ENCODE peak calls at places on chromosome 18, in eight cellular contexts. One of them, this sample, is unnamed.

GRCh38 chr18:79447703-79448367 is 52.1 kb downstream of the NFATC1 start:
- DNase-seq in tibial nerve: no peak
- DNase-seq in IMR-90: peak; percentile 85
- DNase-seq in epithelial cell of esophagus: no peak
- DNase-seq in PC-9: no peak
- DNase-seq in neural progenitor cell: no peak
- DNase-seq in pancreas: no peak
- DNase-seq in lower lobe of right lung: no peak
- DNase-seq in this sample: no peak

GRCh38 chr18:58891753-58892152 is 27.1 kb downstream of the ZNF532 start:
- DNase-seq in PC-9: no peak
- DNase-seq in tibial nerve: no peak
- DNase-seq in lower lobe of right lung: no peak
- DNase-seq in IMR-90: no peak
- DNase-seq in epithelial cell of esophagus: no peak
- DNase-seq in pancreas: no peak
- DNase-seq in neural progenitor cell: no peak
- DNase-seq in this sample: no peak

GRCh38 chr18:43563780-43564179 is 286.5 kb upstream of the SYT4 start:
- DNase-seq in lower lobe of right lung: no peak
- DNase-seq in epithelial cell of esophagus: peak; percentile 54
- DNase-seq in PC-9: peak; percentile 0
- DNase-seq in IMR-90: peak; percentile 6
- DNase-seq in pancreas: peak; percentile 38
- DNase-seq in tibial nerve: no peak
- DNase-seq in neural progenitor cell: peak; percentile 72
- DNase-seq in this sample: peak; percentile 18

GRCh38 chr18:75482880-75483279 is 55.4 kb upstream of the SMIM21 start:
- DNase-seq in pancreas: no peak
- DNase-seq in lower lobe of right lung: no peak
- DNase-seq in epithelial cell of esophagus: no peak
- DNase-seq in neural progenitor cell: no peak
- DNase-seq in tibial nerve: no peak
- DNase-seq in IMR-90: peak; percentile 81
- DNase-seq in PC-9: no peak
- DNase-seq in this sample: no peak

GRCh38 chr18:48889115-48889941 is 61.4 kb downstream of the SMAD7 start:
- DNase-seq in epithelial cell of esophagus: no peak
- DNase-seq in tibial nerve: no peak
- DNase-seq in lower lobe of right lung: no peak
- DNase-seq in IMR-90: no peak
- DNase-seq in neural progenitor cell: peak; percentile 75
- DNase-seq in pancreas: peak; percentile 37
- DNase-seq in PC-9: no peak
- DNase-seq in this sample: peak; percentile 48

GRCh38 chr18:21194871-21195771 is 46.9 kb upstream of the GREB1L start:
- DNase-seq in tibial nerve: no peak
- DNase-seq in epithelial cell of esophagus: peak; percentile 52
- DNase-seq in PC-9: no peak
- DNase-seq in pancreas: no peak
- DNase-seq in neural progenitor cell: peak; percentile 44
- DNase-seq in IMR-90: peak; percentile 58
- DNase-seq in lower lobe of right lung: no peak
- DNase-seq in this sample: no peak

GRCh38 chr18:43115076-43116035 is at the start of gene RIT2:
- DNase-seq in tibial nerve: no peak
- DNase-seq in PC-9: no peak
- DNase-seq in neural progenitor cell: no peak
- DNase-seq in pancreas: no peak
- DNase-seq in epithelial cell of esophagus: no peak
- DNase-seq in lower lobe of right lung: no peak
- DNase-seq in IMR-90: no peak
- DNase-seq in this sample: no peak

GRCh38 chr18:2878656-2879330 is 32.0 kb downstream of the EMILIN2 start:
- DNase-seq in PC-9: no peak
- DNase-seq in epithelial cell of esophagus: no peak
- DNase-seq in tibial nerve: no peak
- DNase-seq in neural progenitor cell: no peak
- DNase-seq in pancreas: no peak
- DNase-seq in lower lobe of right lung: no peak
- DNase-seq in IMR-90: no peak
- DNase-seq in this sample: peak; percentile 37

GRCh38 chr18:58536534-58537271 is 92.2 kb downstream of the ALPK2 start:
- DNase-seq in epithelial cell of esophagus: no peak
- DNase-seq in IMR-90: no peak
- DNase-seq in pancreas: no peak
- DNase-seq in neural progenitor cell: no peak
- DNase-seq in lower lobe of right lung: no peak
- DNase-seq in PC-9: no peak
- DNase-seq in tibial nerve: no peak
- DNase-seq in this sample: no peak

GRCh38 chr18:40935423-40935822 is 1019.6 kb upstream of the PIK3C3 start:
- DNase-seq in PC-9: no peak
- DNase-seq in neural progenitor cell: peak; percentile 57
- DNase-seq in lower lobe of right lung: no peak
- DNase-seq in epithelial cell of esophagus: peak; percentile 52
- DNase-seq in tibial nerve: no peak
- DNase-seq in pancreas: no peak
- DNase-seq in IMR-90: peak; percentile 15
- DNase-seq in this sample: no peak

GRCh38 chr18:58635891-58636290 is 7.0 kb upstream of the ALPK2 start:
- DNase-seq in lower lobe of right lung: no peak
- DNase-seq in epithelial cell of esophagus: peak; percentile 82
- DNase-seq in PC-9: no peak
- DNase-seq in pancreas: no peak
- DNase-seq in neural progenitor cell: no peak
- DNase-seq in IMR-90: peak; percentile 80
- DNase-seq in tibial nerve: no peak
- DNase-seq in this sample: no peak

GRCh38 chr18:48662021-48662661 is 123.3 kb downstream of the CTIF start:
- DNase-seq in lower lobe of right lung: no peak
- DNase-seq in neural progenitor cell: peak; percentile 29
- DNase-seq in PC-9: peak; percentile 54
- DNase-seq in tibial nerve: no peak
- DNase-seq in epithelial cell of esophagus: peak; percentile 77
- DNase-seq in pancreas: no peak
- DNase-seq in IMR-90: peak; percentile 78
- DNase-seq in this sample: no peak

GRCh38 chr18:43606800-43607199 is 329.5 kb upstream of the SYT4 start:
- DNase-seq in PC-9: no peak
- DNase-seq in lower lobe of right lung: no peak
- DNase-seq in pancreas: no peak
- DNase-seq in neural progenitor cell: no peak
- DNase-seq in tibial nerve: no peak
- DNase-seq in epithelial cell of esophagus: no peak
- DNase-seq in IMR-90: no peak
- DNase-seq in this sample: peak; percentile 49

GRCh38 chr18:12276736-12277554 is 22.8 kb downstream of the CIDEA start:
- DNase-seq in tibial nerve: no peak
- DNase-seq in PC-9: no peak
- DNase-seq in epithelial cell of esophagus: no peak
- DNase-seq in neural progenitor cell: no peak
- DNase-seq in lower lobe of right lung: no peak
- DNase-seq in pancreas: no peak
- DNase-seq in IMR-90: peak; percentile 18
- DNase-seq in this sample: no peak

GRCh38 chr18:76265375-76266225 is 229.4 kb downstream of the ZNF516 start:
- DNase-seq in neural progenitor cell: no peak
- DNase-seq in pancreas: no peak
- DNase-seq in PC-9: no peak
- DNase-seq in epithelial cell of esophagus: no peak
- DNase-seq in tibial nerve: peak; percentile 45
- DNase-seq in IMR-90: peak; percentile 38
- DNase-seq in lower lobe of right lung: peak; percentile 53
- DNase-seq in this sample: no peak

GRCh38 chr18:23053756-23054457 is 81.4 kb upstream of the CABLES1 start:
- DNase-seq in neural progenitor cell: peak; percentile 78
- DNase-seq in IMR-90: peak; percentile 72
- DNase-seq in epithelial cell of esophagus: peak; percentile 29
- DNase-seq in tibial nerve: no peak
- DNase-seq in PC-9: peak; percentile 56
- DNase-seq in lower lobe of right lung: no peak
- DNase-seq in pancreas: peak; percentile 16
- DNase-seq in this sample: peak; percentile 33
- TF ChIP-seq CTCF in neural progenitor cell: peak; percentile 56
- TF ChIP-seq CTCF in IMR-90: peak; percentile 42
- TF ChIP-seq CTCF in epithelial cell of esophagus: peak; percentile 16
- TF ChIP-seq CTCF in tibial nerve: no peak
- TF ChIP-seq CTCF in PC-9: peak; percentile 44
- TF ChIP-seq CTCF in lower lobe of right lung: no peak
- TF ChIP-seq CTCF in pancreas: no peak
- TF ChIP-seq CTCF in this sample: peak; percentile 50

GRCh38 chr18:13380671-13381070 is 162.1 kb downstream of the LDLRAD4 start:
- DNase-seq in epithelial cell of esophagus: no peak
- DNase-seq in PC-9: no peak
- DNase-seq in IMR-90: no peak
- DNase-seq in tibial nerve: no peak
- DNase-seq in pancreas: no peak
- DNase-seq in neural progenitor cell: no peak
- DNase-seq in lower lobe of right lung: no peak
- DNase-seq in this sample: no peak

GRCh38 chr18:13381331-13381730 is 162.8 kb downstream of the LDLRAD4 start:
- DNase-seq in IMR-90: no peak
- DNase-seq in neural progenitor cell: no peak
- DNase-seq in PC-9: no peak
- DNase-seq in epithelial cell of esophagus: no peak
- DNase-seq in pancreas: no peak
- DNase-seq in lower lobe of right lung: no peak
- DNase-seq in tibial nerve: no peak
- DNase-seq in this sample: no peak

GRCh38 chr18:13382683-13382989 is 164.1 kb downstream of the LDLRAD4 start:
- DNase-seq in neural progenitor cell: no peak
- DNase-seq in epithelial cell of esophagus: no peak
- DNase-seq in lower lobe of right lung: no peak
- DNase-seq in IMR-90: no peak
- DNase-seq in PC-9: peak; percentile 21
- DNase-seq in tibial nerve: no peak
- DNase-seq in pancreas: no peak
- DNase-seq in this sample: no peak

GRCh38 chr18:13381907-13382682 is 163.5 kb downstream of the LDLRAD4 start:
- DNase-seq in pancreas: peak; percentile 42
- DNase-seq in neural progenitor cell: no peak
- DNase-seq in PC-9: peak; percentile 74
- DNase-seq in tibial nerve: peak; percentile 55
- DNase-seq in lower lobe of right lung: peak; percentile 84
- DNase-seq in IMR-90: peak; percentile 21
- DNase-seq in epithelial cell of esophagus: no peak
- DNase-seq in this sample: no peak

DNA sequence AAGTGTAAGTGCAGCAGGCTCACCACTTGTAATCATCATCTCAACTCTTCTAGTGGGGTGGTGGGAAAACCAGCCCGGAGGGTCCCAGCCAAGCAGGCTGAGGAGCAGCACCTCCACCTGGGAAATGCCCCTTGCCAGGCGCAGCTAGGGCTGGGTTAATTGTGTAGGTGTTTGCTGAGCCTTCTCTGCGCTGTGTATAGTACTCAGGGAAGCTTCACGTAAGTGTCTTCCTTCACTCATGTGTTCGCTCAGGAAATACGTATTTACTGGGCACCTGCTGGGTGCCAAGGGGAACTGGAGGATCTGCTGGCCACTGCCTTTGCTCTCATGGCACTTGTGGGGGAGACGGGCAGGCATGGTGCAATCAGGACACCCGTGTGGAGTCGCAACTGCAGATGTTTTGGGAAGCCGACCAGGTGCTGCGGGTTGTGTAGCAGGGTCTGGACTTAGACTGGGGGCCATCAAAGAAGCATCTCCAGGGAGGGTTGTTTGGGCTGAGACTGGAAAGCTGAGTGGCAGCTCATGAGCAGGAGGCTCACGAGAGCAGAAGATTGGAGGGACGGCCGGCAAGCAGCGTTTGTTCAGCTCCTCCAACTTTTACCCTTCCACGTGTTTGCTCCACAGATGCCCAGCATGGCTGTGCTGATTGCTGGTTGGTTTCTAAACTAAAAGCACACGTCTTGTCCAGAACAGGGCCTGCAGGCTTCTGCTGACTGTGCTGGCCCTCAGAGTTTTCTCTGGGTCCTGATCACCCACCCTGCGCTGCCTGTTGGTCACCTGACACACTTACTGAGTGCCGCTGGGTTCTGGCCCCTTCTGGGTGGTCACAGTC is 164.6 kb downstream of the LDLRAD4 start:
- DNase-seq in lower lobe of right lung: no peak
- DNase-seq in PC-9: no peak
- DNase-seq in neural progenitor cell: no peak
- DNase-seq in epithelial cell of esophagus: no peak
- DNase-seq in IMR-90: no peak
- DNase-seq in tibial nerve: no peak
- DNase-seq in pancreas: no peak
- DNase-seq in this sample: no peak
- H3K4me3 ChIP-seq in lower lobe of right lung: peak overlapping the region; percentile 37
- H3K4me3 ChIP-seq in PC-9: no peak overlapping the region
- H3K4me3 ChIP-seq in neural progenitor cell: no peak overlapping the region
- H3K4me3 ChIP-seq in epithelial cell of esophagus: no peak overlapping the region
- H3K4me3 ChIP-seq in IMR-90: no peak overlapping the region
- H3K4me3 ChIP-seq in tibial nerve: no peak overlapping the region
- H3K4me3 ChIP-seq in pancreas: no peak overlapping the region
- H3K4me3 ChIP-seq in this sample: no peak overlapping the region

GRCh38 chr18:33205777-33206176 is 234.7 kb downstream of the CCDC178 start:
- DNase-seq in neural progenitor cell: no peak
- DNase-seq in epithelial cell of esophagus: no peak
- DNase-seq in lower lobe of right lung: no peak
- DNase-seq in IMR-90: no peak
- DNase-seq in tibial nerve: no peak
- DNase-seq in PC-9: no peak
- DNase-seq in pancreas: no peak
- DNase-seq in this sample: no peak

GRCh38 chr18:33195795-33196194 is 244.7 kb downstream of the CCDC178 start:
- DNase-seq in epithelial cell of esophagus: no peak
- DNase-seq in IMR-90: no peak
- DNase-seq in neural progenitor cell: peak; percentile 3
- DNase-seq in tibial nerve: no peak
- DNase-seq in pancreas: no peak
- DNase-seq in PC-9: no peak
- DNase-seq in lower lobe of right lung: no peak
- DNase-seq in this sample: no peak

GRCh38 chr18:33201509-33201926 is 239.0 kb downstream of the CCDC178 start:
- DNase-seq in tibial nerve: peak; percentile 13
- DNase-seq in PC-9: no peak
- DNase-seq in pancreas: peak; percentile 23
- DNase-seq in IMR-90: no peak
- DNase-seq in epithelial cell of esophagus: peak; percentile 20
- DNase-seq in lower lobe of right lung: no peak
- DNase-seq in neural progenitor cell: peak; percentile 72
- DNase-seq in this sample: no peak
- TF ChIP-seq CTCF in tibial nerve: peak; percentile 32
- TF ChIP-seq CTCF in PC-9: no peak
- TF ChIP-seq CTCF in pancreas: peak; percentile 40
- TF ChIP-seq CTCF in IMR-90: peak; percentile 34
- TF ChIP-seq CTCF in epithelial cell of esophagus: peak; percentile 58
- TF ChIP-seq CTCF in lower lobe of right lung: peak; percentile 48
- TF ChIP-seq CTCF in neural progenitor cell: peak; percentile 83
- TF ChIP-seq CTCF in this sample: peak; percentile 51

DNA sequence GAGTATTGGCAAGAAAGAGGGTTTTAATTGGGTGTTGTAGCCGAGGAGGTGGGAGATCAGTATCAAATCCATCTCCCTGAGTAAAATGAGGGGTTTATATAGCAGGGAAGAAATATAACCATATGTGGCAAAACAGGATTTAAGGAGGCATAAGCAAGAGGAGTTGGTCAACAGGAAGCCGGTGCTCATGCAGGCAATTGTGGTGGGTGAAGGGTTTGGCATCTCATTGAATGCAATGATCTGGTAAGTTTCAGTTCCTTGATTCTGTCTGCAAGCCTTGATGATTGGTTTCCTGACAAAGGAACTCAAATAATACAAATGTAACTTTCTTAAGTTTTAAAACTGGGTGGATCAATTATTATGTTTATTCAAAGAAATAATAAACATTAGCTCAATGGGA is 564.4 kb upstream of the LINC00305 start:
- DNase-seq in PC-9: no peak
- DNase-seq in tibial nerve: no peak
- DNase-seq in epithelial cell of esophagus: no peak
- DNase-seq in lower lobe of right lung: no peak
- DNase-seq in neural progenitor cell: no peak
- DNase-seq in pancreas: no peak
- DNase-seq in IMR-90: no peak
- DNase-seq in this sample: no peak
- H3K4me3 ChIP-seq in PC-9: no peak overlapping the region
- H3K4me3 ChIP-seq in tibial nerve: no peak overlapping the region
- H3K4me3 ChIP-seq in epithelial cell of esophagus: no peak overlapping the region
- H3K4me3 ChIP-seq in lower lobe of right lung: no peak overlapping the region
- H3K4me3 ChIP-seq in neural progenitor cell: no peak overlapping the region
- H3K4me3 ChIP-seq in pancreas: no peak overlapping the region
- H3K4me3 ChIP-seq in IMR-90: no peak overlapping the region
- H3K4me3 ChIP-seq in this sample: no peak overlapping the region